ENCODE peak calls at places on chromosomes 11 and 22, in five cellular contexts. V is adrenal gland, F is left ventricle myocardium inferior, B is sigmoid colon, O is cardiac muscle cell. L is an unnamed sample. For H3K4me1, the result is how much of the 10 kb centered on the place peaks cover.

GRCh38 chr11:118921929-118922744 is 3.6 kb downstream of the BCL9L start:
- DNase-seq in O (peak), B (peak), V (peak), F (peak), L (peak)

GRCh38 chr11:72012897-72013721 is 14.4 kb downstream of the IL18BP start:
- DNase-seq in B (peak), V (peak), O (peak), F (peak), L (peak)

GRCh38 chr22:19705181-19705934 is 8.9 kb upstream of the SEPTIN5 start:
- DNase-seq in F (no peak), O (no peak), B (peak), V (no peak), L (no peak)

GRCh38 chr11:73271936-73272679 is at the start of gene P2RY6:
- DNase-seq in O (peak), V (peak), B (peak), F (no peak), L (peak)

GRCh38 chr11:2097356-2097997 is 41.7 kb downstream of the IGF2 start:
- DNase-seq in B (peak), V (peak), F (peak), O (peak), L (peak)

GRCh38 chr11:115505165-115505564 is 950 bp upstream of the CADM1 start:
- DNase-seq in O (no peak), V (peak), B (no peak), F (no peak), L (no peak)

GRCh38 chr11:3195251-3196160 is 23.1 kb downstream of the MRGPRG start:
- DNase-seq in B (peak), V (no peak), F (no peak), O (peak), L (no peak)

GRCh38 chr22:20957118-20957690 is 9.9 kb upstream of the AIFM3 start:
- DNase-seq in V (no peak), O (peak), B (no peak), F (no peak), L (peak)

GRCh38 chr22:37141476-37141875 is 8.2 kb downstream of the IL2RB start:
- DNase-seq in V (no peak), F (no peak), O (no peak), B (no peak), L (no peak)

GRCh38 chr11:44258190-44258489 is 51.8 kb downstream of the ALX4 start:
- DNase-seq in V (no peak), O (peak), B (no peak), F (no peak), L (no peak)

GRCh38 chr22:37157516-37158289 is 8.0 kb upstream of the IL2RB start:
- DNase-seq in V (no peak), O (peak), B (no peak), F (no peak), L (no peak)

GRCh38 chr11:5807580-5807979 is 1.1 kb upstream of the OR52N2 start:
- DNase-seq in O (no peak), B (no peak), V (no peak), F (no peak), L (no peak)

GRCh38 chr22:24112188-24112587 is 69.1 kb upstream of the SUSD2 start:
- DNase-seq in B (no peak), O (peak), F (no peak), V (no peak), L (no peak)

GRCh38 chr11:107591098-107591445 is at the start of gene ELMOD1:
- DNase-seq in F (peak), V (peak), O (peak), B (peak), L (peak)

GRCh38 chr22:31833930-31834329 is 80.1 kb downstream of the DEPDC5 start:
- DNase-seq in B (no peak), O (no peak), V (no peak), F (no peak), L (no peak)

GRCh38 chr11:108224908-108225786 is 2.3 kb downstream of the ATM start:
- DNase-seq in B (no peak), V (no peak), O (no peak), F (no peak), L (no peak)

GRCh38 chr11:134537941-134538340 is 125.9 kb upstream of the B3GAT1 start:
- DNase-seq in O (no peak), V (no peak), B (no peak), F (no peak), L (no peak)

GRCh38 chr11:63871962-63872832 is 33.3 kb downstream of the MARK2 start:
- DNase-seq in V (peak), O (peak), B (peak), F (peak), L (peak)

GRCh38 chr11:61978703-61979661 is 11.5 kb upstream of the FTH1 start:
- DNase-seq in O (peak), B (no peak), F (no peak), V (peak), L (no peak)

GRCh38 chr11:115961168-115962003 is 457.2 kb upstream of the CADM1 start:
- DNase-seq in O (peak), B (no peak), V (no peak), F (no peak), L (no peak)

GRCh38 chr11:132471491-132471890 is 1060.8 kb downstream of the OPCML start:
- DNase-seq in V (no peak), B (no peak), O (peak), F (no peak), L (no peak)

GRCh38 chr11:19499999-19500398 is 212.6 kb upstream of the NAV2 start:
- DNase-seq in V (no peak), O (peak), B (no peak), F (no peak), L (no peak)

GRCh38 chr22:39237276-39238123 is 7.3 kb downstream of the PDGFB start:
- DNase-seq in B (no peak), V (no peak), F (no peak), O (no peak), L (no peak)

GRCh38 chr11:124716596-124716995 is 23.1 kb upstream of the NRGN start:
- DNase-seq in F (no peak), O (peak), B (no peak), V (no peak), L (no peak)

GRCh38 chr11:123527526-123527925 is 97.5 kb downstream of the GRAMD1B start:
- DNase-seq in V (no peak), O (no peak), F (no peak), B (no peak), L (no peak)

GRCh38 chr11:73404506-73405145 is 28.4 kb downstream of the RELT start:
- DNase-seq in B (no peak), V (peak), F (no peak), O (no peak), L (no peak)

GRCh38 chr11:111361082-111361801 is 17.8 kb downstream of the POU2AF1 start:
- DNase-seq in V (no peak), O (no peak), B (no peak), F (no peak), L (no peak)

GRCh38 chr11:88338223-88338661 is 706 bp upstream of the CTSC start:
- DNase-seq in V (peak), O (peak), B (peak), F (peak), L (peak)

GRCh38 chr11:114073506-114074381 is 14.2 kb downstream of the ZBTB16 start:
- DNase-seq in O (no peak), V (no peak), B (peak), F (no peak), L (no peak)

GRCh38 chr22:32880906-32881596 is 79.5 kb downstream of the TIMP3 start:
- DNase-seq in V (peak), B (peak), F (peak), O (peak), L (peak)

GRCh38 chr11:119085523-119085878 is 820 bp downstream of the HMBS start:
- DNase-seq in O (no peak), V (no peak), F (no peak), B (no peak), L (no peak)

GRCh38 chr11:114291847-114292680 is 4.1 kb upstream of the NNMT start:
- DNase-seq in F (no peak), B (no peak), V (no peak), O (peak), L (no peak)

GRCh38 chr11:94553938-94554337 is 10.2 kb downstream of the FUT4 start:
- DNase-seq in B (no peak), V (no peak), O (peak), F (no peak), L (no peak)

GRCh38 chr11:100942016-100942415 is 187.6 kb downstream of the PGR start:
- DNase-seq in F (peak), O (peak), V (peak), B (no peak), L (no peak)

GRCh38 chr11:76638267-76639197 is 32.0 kb downstream of the LRRC32 start:
- DNase-seq in O (no peak), V (peak), B (peak), F (no peak), L (no peak)

GRCh38 chr11:128471138-128471661 is 116.2 kb downstream of the ETS1 start:
- DNase-seq in O (no peak), F (no peak), B (no peak), V (no peak), L (peak)

GRCh38 chr11:83456075-83456474 is 169.9 kb upstream of the CCDC90B start:
- DNase-seq in F (no peak), O (no peak), V (peak), B (no peak), L (no peak)

GRCh38 chr11:59208956-59209355 is 3.8 kb downstream of the MPEG1 start:
- DNase-seq in F (no peak), O (peak), B (no peak), V (no peak), L (no peak)

DNA sequence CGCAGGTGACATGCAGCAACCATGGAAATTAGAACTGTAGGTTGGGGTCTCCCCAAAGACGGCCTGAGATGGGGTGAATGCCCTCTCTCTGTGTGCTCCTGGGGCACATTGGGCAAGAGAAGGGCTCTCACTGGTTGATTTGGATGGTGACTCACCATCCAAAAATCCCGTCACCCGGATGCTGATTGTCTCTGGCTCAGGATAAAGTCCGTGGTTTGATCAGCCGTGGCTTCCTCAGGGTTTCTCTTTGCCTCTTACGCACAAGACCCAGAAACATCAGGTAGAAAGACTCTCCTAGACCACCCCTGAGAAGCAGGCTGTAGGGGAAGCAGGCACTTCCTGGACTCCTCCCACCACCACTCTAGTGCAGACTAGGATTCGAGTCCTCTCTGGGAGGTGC is 176.1 kb upstream of the NCAM1 start:
- DNase-seq in B (no peak), V (peak), O (peak), F (no peak), L (peak)
- H3K4me3 ChIP-seq in B (no peak), V (no peak), O (no peak), F (peak), L (no peak)

GRCh38 chr22:44442186-44442465 is 55.9 kb downstream of the RTL6 start:
- DNase-seq in V (no peak), O (no peak), F (no peak), B (no peak), L (no peak)
- H3K4me1 ChIP-seq in V (under half), O (under half), F (under half), B (under half), L (under half)

GRCh38 chr22:50016988-50017700 is 4.6 kb upstream of the IL17REL start:
- DNase-seq in O (no peak), F (peak), B (peak), V (no peak), L (no peak)
- H3K4me3 ChIP-seq in O (no peak), F (no peak), B (no peak), V (no peak), L (no peak)

DNA sequence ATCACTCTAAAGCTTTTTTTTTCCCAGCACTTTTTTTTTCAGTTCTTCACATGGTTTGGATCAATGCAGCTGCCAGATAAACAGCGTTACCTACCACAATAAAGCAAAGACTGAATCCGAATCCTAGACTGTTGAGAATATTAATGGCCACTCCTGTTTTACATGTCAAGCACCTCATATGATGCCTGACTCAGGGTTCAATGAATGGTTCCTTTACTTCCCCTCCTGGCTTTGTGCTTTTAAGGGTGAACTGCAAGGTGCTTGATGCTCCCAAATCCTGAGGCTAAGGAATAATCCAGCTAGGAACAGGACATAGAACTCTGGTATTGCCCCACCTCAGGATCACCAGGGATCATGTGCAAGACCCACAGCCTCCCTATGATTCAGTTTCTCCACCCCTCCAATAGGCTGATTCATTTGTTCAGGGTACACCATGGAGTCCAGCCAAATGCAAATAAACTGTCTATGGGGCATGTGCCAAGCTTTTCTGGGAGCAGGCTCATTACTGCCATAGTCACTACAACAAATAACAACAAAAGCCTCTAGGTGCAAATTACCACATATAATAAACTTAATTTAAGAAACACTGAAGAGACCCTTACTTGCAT is 104.3 kb downstream of the GAB2 start:
- DNase-seq in O (peak), F (no peak), B (no peak), V (peak), L (no peak)
- H3K4me1 ChIP-seq in O (under half), F (half or more), B (under half), V (under half), L (under half)

DNA sequence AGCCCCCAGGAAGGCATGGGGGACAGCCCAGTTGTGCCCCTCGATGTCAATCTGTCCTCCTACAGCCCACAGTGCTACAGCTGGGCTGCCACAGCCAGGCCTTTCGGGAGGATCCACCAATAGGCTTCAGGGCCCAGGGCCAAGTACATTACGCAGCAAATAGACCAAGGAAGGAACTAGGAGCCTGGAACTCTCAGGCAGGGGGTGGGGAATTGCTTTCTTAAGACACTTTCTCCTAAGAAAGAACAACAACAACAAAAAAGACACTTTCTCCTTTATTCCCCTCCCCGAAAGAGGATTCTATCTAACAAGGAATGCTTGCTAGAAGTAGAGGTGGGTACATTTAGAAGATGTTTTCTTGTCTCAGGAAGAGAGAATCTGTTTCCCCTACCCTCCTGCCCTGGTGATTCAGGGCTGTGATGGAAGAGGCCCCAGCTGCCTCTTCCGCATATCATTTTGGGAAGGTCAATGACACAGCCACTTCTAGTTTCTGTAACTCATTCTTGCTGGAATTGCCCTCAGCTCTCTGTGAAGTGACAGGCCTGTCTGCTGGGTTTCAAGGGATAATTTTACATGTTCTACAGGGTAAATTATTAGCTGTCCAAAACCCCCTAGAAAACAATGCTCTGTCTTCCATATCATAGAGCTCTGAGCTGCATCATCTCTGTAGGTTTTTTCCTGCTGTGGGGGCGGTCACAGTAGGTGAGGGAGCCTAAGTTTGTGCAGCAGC is 6.0 kb upstream of the MALAT1 start:
- DNase-seq in O (peak), F (peak), B (peak), V (peak), L (peak)
- H3K4me3 ChIP-seq in O (no peak), F (peak), B (no peak), V (no peak), L (peak)

L was measured in heart left ventricle.